ENCODE peak calls at places on chromosomes 11 and 22, in four cellular contexts. One of them, this sample, is unnamed. For H3K4me1, the result is how much of the 10 kb centered on the place peaks cover.

GRCh38 chr11:37861671-37862070 is 1263.6 kb upstream of the RAG2 start:
- DNase-seq in cardiac muscle cell: no peak
- DNase-seq in tibial artery: no peak
- DNase-seq in uterus: no peak
- DNase-seq in this sample: no peak

GRCh38 chr22:27329471-27329870 is 472.1 kb downstream of the MN1 start:
- DNase-seq in cardiac muscle cell: no peak
- DNase-seq in tibial artery: no peak
- DNase-seq in uterus: no peak
- DNase-seq in this sample: no peak

GRCh38 chr22:43819691-43820670 is 7.9 kb upstream of the EFCAB6 start:
- DNase-seq in cardiac muscle cell: no peak
- DNase-seq in tibial artery: peak
- DNase-seq in uterus: no peak
- DNase-seq in this sample: no peak

GRCh38 chr11:71458146-71459070 is 5.4 kb downstream of the NADSYN1 start:
- DNase-seq in cardiac muscle cell: no peak
- DNase-seq in tibial artery: no peak
- DNase-seq in uterus: no peak
- DNase-seq in this sample: no peak

GRCh38 chr22:33887173-33887572 is 33.1 kb downstream of the LARGE1 start:
- DNase-seq in cardiac muscle cell: no peak
- DNase-seq in tibial artery: no peak
- DNase-seq in uterus: no peak
- DNase-seq in this sample: no peak

GRCh38 chr11:14358729-14359439 is at the start of gene RRAS2:
- DNase-seq in cardiac muscle cell: peak
- DNase-seq in tibial artery: peak
- DNase-seq in uterus: peak
- DNase-seq in this sample: no peak

GRCh38 chr11:94144664-94145063 is 16.0 kb downstream of the PANX1 start:
- DNase-seq in cardiac muscle cell: no peak
- DNase-seq in tibial artery: no peak
- DNase-seq in uterus: no peak
- DNase-seq in this sample: no peak

GRCh38 chr11:43706631-43707030 is 26.1 kb downstream of the HSD17B12 start:
- DNase-seq in cardiac muscle cell: no peak
- DNase-seq in tibial artery: no peak
- DNase-seq in uterus: no peak
- DNase-seq in this sample: no peak

GRCh38 chr11:95831198-95831883 is 41.0 kb downstream of the CEP57 start:
- DNase-seq in cardiac muscle cell: peak
- DNase-seq in tibial artery: no peak
- DNase-seq in uterus: no peak
- DNase-seq in this sample: no peak

GRCh38 chr11:117859713-117860112 is 16.7 kb downstream of the FXYD6 start:
- DNase-seq in cardiac muscle cell: no peak
- DNase-seq in tibial artery: no peak
- DNase-seq in uterus: peak
- DNase-seq in this sample: no peak

GRCh38 chr11:134752964-134753804 is 341.1 kb upstream of the B3GAT1 start:
- DNase-seq in cardiac muscle cell: no peak
- DNase-seq in tibial artery: no peak
- DNase-seq in uterus: no peak
- DNase-seq in this sample: no peak

GRCh38 chr11:78066471-78066870 is 2.8 kb downstream of the THRSP start:
- DNase-seq in cardiac muscle cell: no peak
- DNase-seq in tibial artery: no peak
- DNase-seq in uterus: no peak
- DNase-seq in this sample: no peak

GRCh38 chr11:67252831-67253239 is 13.4 kb upstream of the GRK2 start:
- DNase-seq in cardiac muscle cell: peak
- DNase-seq in tibial artery: no peak
- DNase-seq in uterus: no peak
- DNase-seq in this sample: no peak

GRCh38 chr11:103326070-103326794 is 217.0 kb downstream of the DYNC2H1 start:
- DNase-seq in cardiac muscle cell: peak
- DNase-seq in tibial artery: peak
- DNase-seq in uterus: no peak
- DNase-seq in this sample: peak

GRCh38 chr11:95661159-95661558 is 128.4 kb downstream of the FAM76B start:
- DNase-seq in cardiac muscle cell: no peak
- DNase-seq in tibial artery: no peak
- DNase-seq in uterus: no peak
- DNase-seq in this sample: no peak

GRCh38 chr11:57124912-57125311 is 56.8 kb upstream of the LRRC55 start:
- DNase-seq in cardiac muscle cell: no peak
- DNase-seq in tibial artery: no peak
- DNase-seq in uterus: no peak
- DNase-seq in this sample: no peak

GRCh38 chr11:13283636-13284035 is 6.0 kb downstream of the BMAL1 start:
- DNase-seq in cardiac muscle cell: no peak
- DNase-seq in tibial artery: no peak
- DNase-seq in uterus: no peak
- DNase-seq in this sample: no peak

GRCh38 chr22:17199131-17199731 is 20.0 kb downstream of the ADA2 start:
- DNase-seq in cardiac muscle cell: peak
- DNase-seq in tibial artery: no peak
- DNase-seq in uterus: peak
- DNase-seq in this sample: peak

DNA sequence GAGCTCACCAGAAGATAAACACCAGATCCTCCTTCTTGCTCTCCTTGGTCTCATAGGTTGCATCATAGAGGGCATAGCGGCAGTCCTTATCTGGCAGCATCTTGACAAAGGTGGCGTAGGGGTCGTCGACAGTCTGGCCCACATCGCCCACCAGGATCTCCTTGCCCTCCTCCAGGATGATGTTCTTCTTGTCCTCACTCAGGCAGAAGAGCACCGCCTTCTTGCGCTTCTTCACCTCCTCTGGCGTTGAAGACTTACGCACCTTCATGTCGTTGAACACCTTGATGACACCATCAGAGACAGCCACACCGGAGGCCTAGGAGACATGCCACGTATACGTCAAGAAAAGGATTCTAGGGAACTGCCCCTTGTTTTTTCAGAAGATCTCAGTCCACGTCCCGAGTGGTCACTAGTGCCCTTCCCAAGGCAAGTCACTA is 2.0 kb downstream of the CFL1 start:
- DNase-seq in cardiac muscle cell: no peak
- DNase-seq in tibial artery: peak
- DNase-seq in uterus: no peak
- DNase-seq in this sample: no peak
- H3K4me1 ChIP-seq in cardiac muscle cell: under half
- H3K4me1 ChIP-seq in tibial artery: under half
- H3K4me1 ChIP-seq in uterus: under half
- H3K4me1 ChIP-seq in this sample: under half

GRCh38 chr22:29071261-29072045 is 1.4 kb upstream of the KREMEN1 start:
- DNase-seq in cardiac muscle cell: peak
- DNase-seq in tibial artery: no peak
- DNase-seq in uterus: peak
- DNase-seq in this sample: no peak
- H3K4me3 ChIP-seq in cardiac muscle cell: peak
- H3K4me3 ChIP-seq in tibial artery: peak
- H3K4me3 ChIP-seq in uterus: peak
- H3K4me3 ChIP-seq in this sample: peak

DNA sequence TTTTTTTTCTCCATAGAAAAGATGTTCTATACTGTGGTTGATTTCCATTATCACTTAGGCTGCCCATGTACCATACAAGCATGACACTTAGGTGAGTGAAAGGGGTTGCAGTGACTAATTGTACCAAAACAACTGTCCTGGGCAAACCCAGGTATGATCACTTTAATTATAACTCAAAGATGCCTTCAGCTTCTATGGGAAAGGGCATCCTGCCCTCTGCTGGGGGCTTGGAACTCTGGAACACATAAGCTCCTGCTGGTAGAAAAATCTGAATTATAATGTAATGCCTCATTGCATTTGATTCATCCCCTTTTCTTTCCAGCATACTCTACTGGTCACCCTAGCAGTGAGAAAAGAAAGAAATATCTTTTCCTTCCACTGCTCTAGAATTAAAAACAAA is 206.3 kb downstream of the DDX10 start:
- DNase-seq in cardiac muscle cell: peak
- DNase-seq in tibial artery: no peak
- DNase-seq in uterus: peak
- DNase-seq in this sample: peak
- H3K4me1 ChIP-seq in cardiac muscle cell: under half
- H3K4me1 ChIP-seq in tibial artery: under half
- H3K4me1 ChIP-seq in uterus: under half
- H3K4me1 ChIP-seq in this sample: under half

GRCh38 chr11:8261921-8262551 is 1.6 kb downstream of the LMO1 start:
- DNase-seq in cardiac muscle cell: no peak
- DNase-seq in tibial artery: peak
- DNase-seq in uterus: peak
- DNase-seq in this sample: no peak
- H3K4me3 ChIP-seq in cardiac muscle cell: peak
- H3K4me3 ChIP-seq in tibial artery: peak
- H3K4me3 ChIP-seq in uterus: no peak
- H3K4me3 ChIP-seq in this sample: peak

GRCh38 chr22:41922940-41923594 is 3.5 kb downstream of the TNFRSF13C start:
- DNase-seq in cardiac muscle cell: no peak
- DNase-seq in tibial artery: no peak
- DNase-seq in uterus: no peak
- DNase-seq in this sample: no peak

GRCh38 chr22:41927813-41928212 is 1.2 kb upstream of the TNFRSF13C start:
- DNase-seq in cardiac muscle cell: no peak
- DNase-seq in tibial artery: no peak
- DNase-seq in uterus: no peak
- DNase-seq in this sample: no peak

GRCh38 chr22:41923595-41924276 is 2.9 kb downstream of the TNFRSF13C start:
- DNase-seq in cardiac muscle cell: no peak
- DNase-seq in tibial artery: no peak
- DNase-seq in uterus: no peak
- DNase-seq in this sample: no peak

GRCh38 chr22:41928416-41929157 is 2.0 kb upstream of the TNFRSF13C start:
- DNase-seq in cardiac muscle cell: no peak
- DNase-seq in tibial artery: no peak
- DNase-seq in uterus: no peak
- DNase-seq in this sample: no peak

GRCh38 chr22:41925783-41926460 is 684 bp downstream of the TNFRSF13C start:
- DNase-seq in cardiac muscle cell: peak
- DNase-seq in tibial artery: no peak
- DNase-seq in uterus: no peak
- DNase-seq in this sample: no peak
- H3K4me1 ChIP-seq in cardiac muscle cell: under half
- H3K4me1 ChIP-seq in tibial artery: under half
- H3K4me1 ChIP-seq in uterus: under half
- H3K4me1 ChIP-seq in this sample: under half

GRCh38 chr11:60950024-60950423 is 2.0 kb downstream of the SLC15A3 start:
- DNase-seq in cardiac muscle cell: no peak
- DNase-seq in tibial artery: no peak
- DNase-seq in uterus: no peak
- DNase-seq in this sample: no peak

GRCh38 chr11:60951909-60952741 is at the start of gene SLC15A3:
- DNase-seq in cardiac muscle cell: peak
- DNase-seq in tibial artery: peak
- DNase-seq in uterus: peak
- DNase-seq in this sample: no peak

GRCh38 chr11:60952742-60953170 is 780 bp upstream of the SLC15A3 start:
- DNase-seq in cardiac muscle cell: no peak
- DNase-seq in tibial artery: no peak
- DNase-seq in uterus: no peak
- DNase-seq in this sample: no peak

GRCh38 chr11:60950933-60951610 is 904 bp downstream of the SLC15A3 start:
- DNase-seq in cardiac muscle cell: peak
- DNase-seq in tibial artery: no peak
- DNase-seq in uterus: no peak
- DNase-seq in this sample: no peak

DNA sequence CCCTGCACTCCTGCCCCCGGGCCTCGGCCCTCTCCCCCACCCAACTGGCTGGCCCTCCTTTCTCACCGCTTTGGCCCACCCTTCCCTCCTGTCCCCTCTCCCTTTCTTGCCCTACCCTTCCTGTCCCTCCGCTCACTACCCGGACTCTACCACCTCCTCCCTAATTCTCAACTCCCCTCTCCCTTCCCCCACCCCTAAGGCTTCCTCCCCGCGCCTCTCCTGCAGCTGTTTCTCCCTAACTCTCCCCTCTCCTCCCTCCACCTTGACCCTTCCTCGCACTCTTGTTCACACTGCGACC is 416 bp downstream of the SLC15A3 start:
- DNase-seq in cardiac muscle cell: peak
- DNase-seq in tibial artery: no peak
- DNase-seq in uterus: peak
- DNase-seq in this sample: no peak
- H3K4me3 ChIP-seq in cardiac muscle cell: no peak
- H3K4me3 ChIP-seq in tibial artery: peak
- H3K4me3 ChIP-seq in uterus: peak
- H3K4me3 ChIP-seq in this sample: peak

GRCh38 chr22:24303007-24303406 is 32.4 kb downstream of the SPECC1L start:
- DNase-seq in cardiac muscle cell: no peak
- DNase-seq in tibial artery: no peak
- DNase-seq in uterus: no peak
- DNase-seq in this sample: no peak
- H3K4me1 ChIP-seq in cardiac muscle cell: under half
- H3K4me1 ChIP-seq in tibial artery: under half
- H3K4me1 ChIP-seq in uterus: under half
- H3K4me1 ChIP-seq in this sample: under half

GRCh38 chr11:69050592-69051380 is 2.1 kb downstream of the TPCN2 start:
- DNase-seq in cardiac muscle cell: no peak
- DNase-seq in tibial artery: no peak
- DNase-seq in uterus: no peak
- DNase-seq in this sample: no peak
- H3K4me3 ChIP-seq in cardiac muscle cell: no peak
- H3K4me3 ChIP-seq in tibial artery: peak
- H3K4me3 ChIP-seq in uterus: no peak
- H3K4me3 ChIP-seq in this sample: no peak

DNA sequence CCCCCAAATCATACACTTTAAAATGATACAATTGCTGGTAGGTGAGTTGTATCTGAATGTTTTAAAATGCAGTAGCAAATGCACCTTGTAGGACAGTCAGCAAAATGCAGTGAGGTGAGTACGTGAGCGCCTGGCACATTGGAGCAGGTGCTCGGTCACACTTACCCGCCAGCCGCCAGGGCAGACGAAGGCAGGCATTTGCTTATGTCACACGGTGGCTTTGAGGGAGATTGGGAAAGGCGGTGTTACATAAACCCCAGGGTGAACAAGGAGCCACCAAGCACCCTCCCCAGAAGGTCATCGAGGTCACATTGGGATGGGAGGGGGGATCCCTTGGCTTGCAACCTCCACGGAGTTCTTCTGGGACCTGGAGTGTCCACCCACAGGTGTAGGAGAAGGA is 6.5 kb upstream of the OSM start:
- DNase-seq in cardiac muscle cell: no peak
- DNase-seq in tibial artery: no peak
- DNase-seq in uterus: no peak
- DNase-seq in this sample: no peak
- H3K4me1 ChIP-seq in cardiac muscle cell: under half
- H3K4me1 ChIP-seq in tibial artery: under half
- H3K4me1 ChIP-seq in uterus: under half
- H3K4me1 ChIP-seq in this sample: under half

GRCh38 chr22:50148991-50149721 is 21.4 kb upstream of the PANX2 start:
- DNase-seq in cardiac muscle cell: peak
- DNase-seq in tibial artery: no peak
- DNase-seq in uterus: no peak
- DNase-seq in this sample: peak
- H3K4me3 ChIP-seq in cardiac muscle cell: no peak
- H3K4me3 ChIP-seq in tibial artery: no peak
- H3K4me3 ChIP-seq in uterus: no peak
- H3K4me3 ChIP-seq in this sample: no peak